ENCODE peak calls at places on chromosome 19, in five cellular contexts. P is suprapubic skin, M is breast epithelium, C is stomach, R is upper lobe of left lung. S is an unnamed sample.

GRCh38 chr19:48717059-48717395 is 2.5 kb downstream of the MAMSTR start:
- DNase-seq in P (no peak), M (no peak), C (no peak), R (no peak), S (no peak)

GRCh38 chr19:50427997-50428425 is 4.7 kb upstream of the MYBPC2 start:
- DNase-seq in P (peak; percentile 92), M (peak; percentile 88), C (peak; percentile 92), R (peak; percentile 95), S (peak; percentile 93)

GRCh38 chr19:51010066-51010795 is 8.8 kb upstream of the KLK8 start:
- DNase-seq in P (no peak), M (no peak), C (no peak), R (no peak), S (no peak)

GRCh38 chr19:14073925-14074838 is 1.6 kb downstream of the MISP3 start:
- DNase-seq in P (no peak), M (no peak), C (peak; percentile 66), R (peak; percentile 78), S (no peak)

GRCh38 chr19:7533281-7533819 is 2.2 kb upstream of the PNPLA6 start:
- DNase-seq in P (no peak), M (peak; percentile 52), C (peak; percentile 61), R (peak; percentile 91), S (no peak)

GRCh38 chr19:48813123-48813911 is 2.5 kb upstream of the BCAT2 start:
- DNase-seq in P (no peak), M (no peak), C (no peak), R (peak; percentile 74), S (no peak)

GRCh38 chr19:36686365-36687213 is 823 bp upstream of the ZNF567 start:
- DNase-seq in P (no peak), M (no peak), C (no peak), R (no peak), S (no peak)

GRCh38 chr19:5445667-5446066 is 9.6 kb upstream of the ZNRF4 start:
- DNase-seq in P (no peak), M (no peak), C (no peak), R (no peak), S (no peak)

GRCh38 chr19:8084152-8084551 is 31.6 kb downstream of the CCL25 start:
- DNase-seq in P (no peak), M (no peak), C (no peak), R (no peak), S (no peak)

GRCh38 chr19:33274663-33275558 is 27.4 kb downstream of the CEBPA start:
- DNase-seq in P (no peak), M (no peak), C (no peak), R (no peak), S (no peak)
- TF ChIP-seq POLR2AphosphoS5 in P (no peak), M (no peak), C (no peak), R (no peak), S (no peak)

GRCh38 chr19:43739419-43739818 is 15.3 kb downstream of the SMG9 start:
- DNase-seq in P (no peak), M (no peak), C (peak; percentile 76), R (no peak), S (no peak)

GRCh38 chr19:43739836-43740235 is 14.9 kb downstream of the SMG9 start:
- DNase-seq in P (no peak), M (peak; percentile 64), C (peak; percentile 67), R (no peak), S (no peak)

GRCh38 chr19:43735013-43735412 is 19.1 kb downstream of the IRGC start:
- DNase-seq in P (no peak), M (no peak), C (no peak), R (no peak), S (no peak)

GRCh38 chr19:43738780-43739211 is 16.0 kb downstream of the SMG9 start:
- DNase-seq in P (no peak), M (no peak), C (peak; percentile 53), R (no peak), S (no peak)

DNA sequence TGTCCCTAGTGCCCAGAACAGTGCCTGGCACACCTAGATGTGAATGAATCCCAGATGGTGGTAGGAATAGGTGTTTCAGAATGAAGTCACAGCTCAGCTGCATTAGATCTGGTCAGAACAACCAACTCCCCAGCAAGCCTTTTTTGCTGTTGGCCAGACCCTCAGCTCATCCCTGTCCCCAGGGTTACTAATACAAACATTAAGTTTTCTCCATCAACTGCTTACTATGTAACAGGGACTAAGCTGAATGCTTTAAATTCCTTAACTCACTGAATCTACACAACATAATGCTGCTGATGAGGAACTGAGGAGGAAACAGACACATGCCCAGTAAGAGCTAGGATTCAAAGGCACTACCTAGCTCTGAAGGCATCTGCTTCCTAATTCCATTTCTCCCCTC is 18.8 kb downstream of the SMG9 start:
- DNase-seq in P (no peak), M (no peak), C (no peak), R (no peak), S (no peak)
- H3K27ac ChIP-seq in P (no peak overlapping the region), M (no peak overlapping the region), C (no peak overlapping the region), R (no peak overlapping the region), S (no peak overlapping the region)

DNA sequence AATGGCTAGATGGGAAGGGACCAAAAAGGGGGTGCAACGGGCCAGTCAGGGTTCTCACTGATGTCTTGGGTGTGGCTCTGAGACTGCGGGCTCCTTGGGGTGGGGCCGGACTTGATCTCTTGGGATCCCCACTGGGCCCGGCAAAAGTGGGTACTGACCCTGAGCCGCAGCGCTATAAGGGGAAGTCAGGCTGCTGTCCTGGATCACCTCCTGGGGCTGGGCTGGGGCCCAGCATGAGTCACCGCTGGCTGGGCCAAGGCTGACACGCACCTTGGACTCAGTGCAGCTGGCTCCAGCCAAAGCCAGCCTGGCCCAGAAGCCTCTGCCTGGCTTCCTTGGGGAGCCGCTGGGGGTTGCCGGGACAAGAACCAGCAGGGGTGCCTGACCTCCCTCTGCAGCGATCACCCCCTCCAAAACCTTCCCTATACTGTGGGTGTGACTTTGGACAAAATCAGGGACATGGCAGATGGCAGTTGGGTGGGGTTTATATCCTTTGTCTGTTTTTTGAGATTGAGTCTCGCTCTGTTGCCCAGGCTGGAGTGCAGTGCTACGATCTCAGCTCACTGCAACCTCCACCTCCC is 614 bp upstream of the IQCN start:
- DNase-seq in P (peak; percentile 92), M (peak; percentile 89), C (peak; percentile 89), R (peak; percentile 92), S (peak; percentile 77)
- TF ChIP-seq POLR2AphosphoS5 in P (no peak), M (peak; percentile 98), C (peak; percentile 70), R (peak; percentile 13), S (no peak)

DNA sequence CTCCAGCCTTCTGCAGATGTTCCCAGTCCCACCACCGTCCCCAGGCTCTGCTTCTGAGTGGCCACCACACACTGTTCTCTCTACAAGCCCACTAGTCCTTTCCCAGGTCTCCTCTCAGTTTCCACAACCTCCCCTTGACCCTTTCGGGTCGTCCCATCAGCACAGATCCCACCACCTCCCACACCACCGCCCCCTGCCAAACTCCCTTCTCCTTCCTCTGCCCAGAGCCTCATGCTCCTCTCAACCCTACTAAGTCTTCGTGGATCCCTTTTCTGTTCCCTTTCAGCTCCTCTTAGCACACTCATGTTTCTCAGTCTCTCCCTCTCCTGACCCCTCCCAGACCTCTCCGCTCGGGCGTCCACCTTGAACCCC is 1.9 kb downstream of the NAPA start:
- DNase-seq in P (no peak), M (no peak), C (no peak), R (no peak), S (no peak)
- H3K27ac ChIP-seq in P (peak overlapping the region; percentile 52), M (peak overlapping the region; percentile 99), C (peak overlapping the region; percentile 82), R (peak overlapping the region; percentile 99), S (peak overlapping the region; percentile 34)

GRCh38 chr19:43544077-43544476 is 11.1 kb downstream of the ZNF575 start:
- DNase-seq in P (no peak), M (no peak), C (no peak), R (no peak), S (no peak)
- TF ChIP-seq POLR2AphosphoS5 in P (no peak), M (no peak), C (no peak), R (no peak), S (no peak)

GRCh38 chr19:10228925-10229324 is 2.2 kb downstream of the S1PR2 start:
- DNase-seq in P (no peak), M (no peak), C (no peak), R (no peak), S (no peak)
- H3K27ac ChIP-seq in P (peak overlapping the region; percentile 90), M (peak overlapping the region; percentile 96), C (no peak overlapping the region), R (peak overlapping the region; percentile 92), S (no peak overlapping the region)

GRCh38 chr19:42422092-42422575 is 5.1 kb downstream of the LIPE start:
- DNase-seq in P (no peak), M (no peak), C (no peak), R (no peak), S (no peak)

GRCh38 chr19:42424345-42424707 is 2.9 kb downstream of the LIPE start:
- DNase-seq in P (no peak), M (no peak), C (no peak), R (no peak), S (no peak)

GRCh38 chr19:42424712-42425131 is 2.5 kb downstream of the LIPE start:
- DNase-seq in P (no peak), M (no peak), C (no peak), R (peak; percentile 60), S (no peak)

GRCh38 chr19:42422576-42423461 is 4.4 kb downstream of the LIPE start:
- DNase-seq in P (no peak), M (no peak), C (no peak), R (no peak), S (no peak)

GRCh38 chr19:42423462-42424344 is 3.5 kb downstream of the LIPE start:
- DNase-seq in P (peak; percentile 89), M (peak; percentile 85), C (peak; percentile 87), R (peak; percentile 93), S (peak; percentile 80)
- TF ChIP-seq POLR2AphosphoS5 in P (no peak), M (peak; percentile 39), C (no peak), R (no peak), S (no peak)

GRCh38 chr19:17326595-17326966 is 8.1 kb downstream of the ANO8 start:
- DNase-seq in P (no peak), M (peak; percentile 57), C (no peak), R (no peak), S (no peak)

GRCh38 chr19:17328517-17329060 is 6.1 kb downstream of the ANO8 start:
- DNase-seq in P (no peak), M (no peak), C (no peak), R (peak; percentile 86), S (no peak)

GRCh38 chr19:17325881-17326594 is 8.6 kb downstream of the ANO8 start:
- DNase-seq in P (no peak), M (peak; percentile 78), C (peak; percentile 40), R (no peak), S (no peak)

GRCh38 chr19:17327654-17328516 is 6.8 kb downstream of the ANO8 start:
- DNase-seq in P (no peak), M (peak; percentile 94), C (peak; percentile 65), R (peak; percentile 92), S (peak; percentile 33)

GRCh38 chr19:17327068-17327653 is 7.5 kb downstream of the ANO8 start:
- DNase-seq in P (no peak), M (no peak), C (no peak), R (peak; percentile 80), S (no peak)
- H3K27ac ChIP-seq in P (no peak overlapping the region), M (peak overlapping the region; percentile 84), C (no peak overlapping the region), R (peak overlapping the region; percentile 67), S (no peak overlapping the region)

GRCh38 chr19:459724-460511 is 915 bp downstream of the SHC2 start:
- DNase-seq in P (no peak), M (peak; percentile 38), C (peak; percentile 69), R (peak; percentile 94), S (no peak)
- TF ChIP-seq POLR2AphosphoS5 in P (no peak), M (peak; percentile 8), C (no peak), R (no peak), S (no peak)